ENCODE peak calls at places on chromosomes 16 and 17, in eight cellular contexts. F is stimulated activated CD4-positive, alpha-beta T cell treated with anti-CD3 and anti-CD28 coated beads, Interleukin-1b, Interleukin-23, amount 100 ng/mL, for 24 hours; Q is cerebellar cortex; I is naive thymus-derived CD4-positive, alpha-beta T cell; J is pons; N is stimulated activated CD8-positive, alpha-beta memory T cell treated with anti-CD3 and anti-CD28 coated beads, Interleukin-2, amount 100 ng/mL, for 1 hour; T is activated T-helper 1 cell treated with Interleukin-2 at 50 U/mL for 16 hours; U is WTC11. S is an unnamed sample.

GRCh38 chr17:64786337-64786736 is 124.2 kb upstream of the SMURF2 start:
- DNase-seq in T (no peak), J (no peak), N (no peak), Q (no peak), U (no peak), I (no peak), F (no peak), S (no peak)

GRCh38 chr16:49652441-49653175 is 203.3 kb downstream of the ZNF423 start:
- DNase-seq in T (no peak), U (no peak), J (peak), F (no peak), N (no peak), Q (no peak), I (no peak), S (no peak)

GRCh38 chr16:29310852-29311314 is 95.6 kb downstream of the NPIPB11 start:
- DNase-seq in I (no peak), F (no peak), T (no peak), U (no peak), N (no peak), Q (peak), J (no peak), S (no peak)

GRCh38 chr17:50883850-50884291 is 17.7 kb upstream of the TOB1 start:
- DNase-seq in J (peak), U (no peak), F (no peak), I (no peak), Q (no peak), T (no peak), N (no peak), S (peak)

GRCh38 chr17:19533718-19534561 is at the start of gene SLC47A1:
- DNase-seq in J (no peak), U (peak), F (no peak), N (no peak), Q (no peak), I (no peak), T (no peak), S (no peak)

GRCh38 chr16:85347213-85347591 is 234.9 kb upstream of the CIBAR2 start:
- DNase-seq in J (peak), U (peak), N (no peak), F (no peak), Q (no peak), I (no peak), T (no peak), S (no peak)

GRCh38 chr16:69397821-69398521 is 12.2 kb upstream of the TERF2 start:
- DNase-seq in U (peak), N (no peak), F (no peak), I (no peak), Q (peak), T (no peak), J (peak), S (no peak)

GRCh38 chr16:69861276-69862030 is 89.7 kb upstream of the CLEC18A start:
- DNase-seq in F (no peak), J (peak), I (no peak), N (no peak), Q (peak), U (no peak), T (no peak), S (no peak)

GRCh38 chr16:81582655-81583441 is 138.2 kb downstream of the CMIP start:
- DNase-seq in Q (no peak), F (no peak), N (no peak), T (no peak), I (no peak), J (peak), U (no peak), S (no peak)

GRCh38 chr17:77501101-77501566 is 360.4 kb downstream of the SEC14L1 start:
- DNase-seq in I (no peak), Q (no peak), U (peak), T (no peak), N (no peak), F (no peak), J (no peak), S (no peak)

GRCh38 chr16:67857547-67858233 is 10.2 kb upstream of the CENPT start:
- DNase-seq in J (peak), T (no peak), F (no peak), I (no peak), N (no peak), Q (no peak), U (peak), S (no peak)

GRCh38 chr17:64005734-64006167 is 7.6 kb downstream of the PRR29 start:
- DNase-seq in Q (no peak), F (no peak), N (no peak), I (no peak), T (no peak), U (no peak), J (no peak), S (no peak)

GRCh38 chr17:63697341-63698286 is 2.3 kb downstream of the LIMD2 start:
- DNase-seq in I (peak), T (peak), N (peak), J (peak), F (no peak), Q (no peak), U (peak), S (peak)

GRCh38 chr17:74877592-74878543 is 5.1 kb upstream of the FDXR start:
- DNase-seq in U (no peak), I (no peak), N (no peak), Q (no peak), T (no peak), F (no peak), J (no peak), S (no peak)

GRCh38 chr17:74332017-74332650 is 6.1 kb downstream of the KIF19 start:
- DNase-seq in F (no peak), N (no peak), T (no peak), U (no peak), Q (no peak), I (no peak), J (no peak), S (no peak)

GRCh38 chr17:29238133-29238850 is 8.4 kb upstream of the CRYBA1 start:
- DNase-seq in I (no peak), N (no peak), U (no peak), Q (no peak), T (no peak), J (no peak), F (no peak), S (no peak)

GRCh38 chr16:87812200-87812656 is 46.4 kb upstream of the KLHDC4 start:
- DNase-seq in Q (no peak), F (no peak), I (no peak), T (no peak), N (no peak), J (no peak), U (no peak), S (no peak)

GRCh38 chr16:3677994-3678393 is 23.5 kb downstream of the DNASE1 start:
- DNase-seq in U (no peak), I (no peak), F (no peak), Q (no peak), N (no peak), J (no peak), T (no peak), S (no peak)

GRCh38 chr17:9645858-9646555 is 690 bp downstream of the USP43 start:
- DNase-seq in N (no peak), U (peak), T (no peak), J (peak), F (no peak), Q (peak), I (no peak), S (no peak)

GRCh38 chr17:59330314-59330942 is 1.0 kb upstream of the YPEL2 start:
- DNase-seq in J (peak), T (no peak), N (no peak), I (no peak), Q (peak), U (peak), F (no peak), S (no peak)